ENCODE peak calls at places on chromosomes 1 and 21, in nine cellular contexts. Q, V, W, R, A, E, D, U and B are unnamed samples.

GRCh38 chr21:29258626-29259335 is 39.9 kb upstream of the BACH1 start:
- DNase-seq in Q (no peak), V (peak), W (peak), R (no peak), A (peak), E (no peak), D (no peak), U (no peak), B (peak)

GRCh38 chr21:31606081-31606874 is 53.2 kb upstream of the SOD1 start:
- DNase-seq in Q (no peak), V (no peak), W (no peak), R (no peak), A (no peak), E (no peak), D (no peak), U (no peak), B (no peak)

GRCh38 chr1:113813218-113813617 is 942 bp upstream of the RSBN1 start:
- DNase-seq in Q (no peak), V (no peak), W (no peak), R (no peak), A (no peak), E (no peak), D (no peak), U (no peak), B (no peak)

GRCh38 chr1:222824641-222825040 is 9.8 kb downstream of the DISP1 start:
- DNase-seq in Q (no peak), V (no peak), W (no peak), R (no peak), A (no peak), E (no peak), D (no peak), U (no peak), B (no peak)

GRCh38 chr1:223413216-223413615 is 20.0 kb downstream of the CCDC185 start:
- DNase-seq in Q (no peak), V (no peak), W (no peak), R (no peak), A (no peak), E (no peak), D (no peak), U (no peak), B (peak)

GRCh38 chr1:113095790-113096455 is 22.9 kb downstream of the LRIG2 start:
- DNase-seq in Q (no peak), V (no peak), W (peak), R (no peak), A (no peak), E (no peak), D (no peak), U (no peak), B (no peak)

GRCh38 chr1:5579966-5580365 is 412.3 kb downstream of the NPHP4 start:
- DNase-seq in Q (no peak), V (no peak), W (no peak), R (no peak), A (no peak), E (no peak), D (no peak), U (no peak), B (no peak)

GRCh38 chr21:41598561-41599511 is 90.9 kb upstream of the TMPRSS2 start:
- DNase-seq in Q (no peak), V (no peak), W (no peak), R (no peak), A (no peak), E (no peak), D (no peak), U (no peak), B (no peak)

GRCh38 chr1:15676688-15677661 is 7.1 kb upstream of the PLEKHM2 start:
- DNase-seq in Q (peak), V (no peak), W (no peak), R (no peak), A (no peak), E (no peak), D (no peak), U (no peak), B (no peak)

GRCh38 chr1:110060034-110060661 is 10.3 kb downstream of the ALX3 start:
- DNase-seq in Q (peak), V (no peak), W (peak), R (peak), A (peak), E (peak), D (peak), U (no peak), B (no peak)

GRCh38 chr1:67847466-67847865 is 14.2 kb upstream of the GNG12 start:
- DNase-seq in Q (no peak), V (no peak), W (no peak), R (no peak), A (peak), E (no peak), D (no peak), U (no peak), B (no peak)

GRCh38 chr1:51220548-51220947 is 15.5 kb upstream of the RNF11 start:
- DNase-seq in Q (no peak), V (no peak), W (no peak), R (no peak), A (no peak), E (no peak), D (no peak), U (no peak), B (no peak)

GRCh38 chr1:2803931-2804627 is 2.6 kb upstream of the TTC34 start:
- DNase-seq in Q (no peak), V (no peak), W (no peak), R (no peak), A (no peak), E (no peak), D (no peak), U (no peak), B (no peak)

GRCh38 chr1:170221031-170221430 is 75.3 kb downstream of the NTMT2 start:
- DNase-seq in Q (no peak), V (no peak), W (no peak), R (no peak), A (no peak), E (no peak), D (no peak), U (no peak), B (peak)

GRCh38 chr1:111369177-111369576 is 58.4 kb downstream of the OVGP1 start:
- DNase-seq in Q (no peak), V (peak), W (no peak), R (no peak), A (peak), E (no peak), D (no peak), U (peak), B (no peak)

GRCh38 chr1:106676021-106676420 is 380.5 kb upstream of the PRMT6 start:
- DNase-seq in Q (no peak), V (no peak), W (peak), R (no peak), A (peak), E (no peak), D (no peak), U (peak), B (no peak)

GRCh38 chr1:58785424-58786058 is 1.7 kb upstream of the JUN start:
- DNase-seq in Q (peak), V (no peak), W (peak), R (no peak), A (peak), E (no peak), D (peak), U (no peak), B (no peak)

GRCh38 chr1:70966018-70966638 is 81.5 kb downstream of the PTGER3 start:
- DNase-seq in Q (no peak), V (no peak), W (peak), R (no peak), A (peak), E (no peak), D (no peak), U (no peak), B (no peak)

GRCh38 chr21:34834852-34835501 is 166.2 kb downstream of the CLIC6 start:
- DNase-seq in Q (peak), V (no peak), W (no peak), R (no peak), A (no peak), E (no peak), D (no peak), U (no peak), B (no peak)